ENCODE peak calls at places on chromosomes 1 and 21, in five cellular contexts. A is stimulated activated CD4-positive, alpha-beta T cell treated with anti-CD3 and anti-CD28 coated beads, Interleukin-15, amount 100 ng/mL, for 1 hour; B is stimulated activated CD8-positive, alpha-beta memory T cell treated with anti-CD3 and anti-CD28 coated beads, Interleukin-4, amount 100 ng/mL, for 4 hours; S is amniotic stem cell; P is T-helper 1 cell. K is an unnamed sample.

GRCh38 chr1:43315963-43316737 is 15.4 kb downstream of the TIE1 start:
- DNase-seq in A (no peak), B (no peak), S (no peak), P (no peak), K (no peak)

GRCh38 chr1:66294692-66295384 is 239.1 kb upstream of the SGIP1 start:
- DNase-seq in A (no peak), B (no peak), S (no peak), P (no peak), K (no peak)

GRCh38 chr1:237717121-237717520 is 173.6 kb downstream of the ZP4 start:
- DNase-seq in A (no peak), B (no peak), S (no peak), P (no peak), K (no peak)

GRCh38 chr21:32463367-32463766 is 50.9 kb downstream of the EVA1C start:
- DNase-seq in A (no peak), B (no peak), S (no peak), P (no peak), K (peak)

GRCh38 chr1:44267438-44267837 is 54.2 kb downstream of the DMAP1 start:
- DNase-seq in A (no peak), B (no peak), S (no peak), P (no peak), K (no peak)

GRCh38 chr1:8712413-8713229 is 104.8 kb downstream of the RERE start:
- DNase-seq in A (no peak), B (no peak), S (peak), P (peak), K (peak)

GRCh38 chr1:112877741-112878140 is 78.3 kb downstream of the SLC16A1 start:
- DNase-seq in A (no peak), B (no peak), S (no peak), P (no peak), K (peak)

GRCh38 chr1:180586671-180587155 is 27.9 kb downstream of the OVAAL start:
- DNase-seq in A (no peak), B (no peak), S (peak), P (peak), K (peak)

GRCh38 chr1:201230676-201231075 is 40.1 kb downstream of the IGFN1 start:
- DNase-seq in A (no peak), B (no peak), S (no peak), P (no peak), K (no peak)

GRCh38 chr1:234270581-234271242 is 102.5 kb upstream of the COA6 start:
- DNase-seq in A (no peak), B (no peak), S (no peak), P (no peak), K (no peak)

GRCh38 chr21:21612446-21612845 is 614.2 kb downstream of the NCAM2 start:
- DNase-seq in A (no peak), B (no peak), S (peak), P (no peak), K (peak)

K was measured in foreskin fibroblast.